ENCODE peak calls at places on chromosomes 2 and 18, in six cellular contexts. N, S, E, Q, X and O are unnamed samples.

GRCh38 chr18:48721308-48721707 is 182.5 kb downstream of the CTIF start:
- DNase-seq in N (no peak), S (no peak), E (no peak), Q (no peak), X (no peak), O (no peak)

GRCh38 chr18:77899972-77900754 is 650.5 kb downstream of the GALR1 start:
- DNase-seq in N (peak; percentile 66), S (no peak), E (peak; percentile 55), Q (peak; percentile 8), X (no peak), O (peak; percentile 5)

GRCh38 chr2:128442053-128442751 is 123.5 kb upstream of the HS6ST1 start:
- DNase-seq in N (no peak), S (peak; percentile 7), E (no peak), Q (no peak), X (no peak), O (peak; percentile 93)

GRCh38 chr2:169579044-169579443 is 5.1 kb upstream of the PPIG start:
- DNase-seq in N (no peak), S (no peak), E (no peak), Q (no peak), X (no peak), O (no peak)

GRCh38 chr18:56696966-56697365 is 45.8 kb downstream of the WDR7 start:
- DNase-seq in N (no peak), S (no peak), E (no peak), Q (peak; percentile 3), X (no peak), O (peak; percentile 17)

GRCh38 chr18:28767781-28768211 is 590.9 kb upstream of the CDH2 start:
- DNase-seq in N (no peak), S (no peak), E (peak; percentile 32), Q (peak; percentile 69), X (peak; percentile 8), O (peak; percentile 52)

GRCh38 chr2:126798276-126799140 is 100.2 kb upstream of the TEX51 start:
- DNase-seq in N (no peak), S (no peak), E (no peak), Q (no peak), X (no peak), O (no peak)

GRCh38 chr2:173184031-173185004 is 108.7 kb downstream of the MAP3K20 start:
- DNase-seq in N (no peak), S (no peak), E (peak; percentile 88), Q (peak; percentile 99), X (peak; percentile 97), O (peak; percentile 99)

GRCh38 chr2:147623328-147623727 is 221.5 kb upstream of the ACVR2A start:
- DNase-seq in N (peak; percentile 9), S (no peak), E (no peak), Q (peak; percentile 89), X (no peak), O (no peak)

GRCh38 chr2:103809946-103810345 is 1044.0 kb upstream of the POU3F3 start:
- DNase-seq in N (no peak), S (no peak), E (peak; percentile 7), Q (peak; percentile 54), X (no peak), O (no peak)

GRCh38 chr18:22914633-22915032 is 18.5 kb upstream of the RBBP8 start:
- DNase-seq in N (no peak), S (peak; percentile 20), E (no peak), Q (no peak), X (no peak), O (no peak)

GRCh38 chr2:230668184-230668938 is 44.3 kb upstream of the CAB39 start:
- DNase-seq in N (peak; percentile 74), S (no peak), E (peak; percentile 51), Q (peak; percentile 86), X (no peak), O (peak; percentile 15)

GRCh38 chr2:73291093-73291460 is 2.3 kb downstream of the EGR4 start:
- DNase-seq in N (peak; percentile 74), S (no peak), E (peak; percentile 72), Q (peak; percentile 29), X (no peak), O (peak; percentile 56)